ENCODE peak calls at places on chromosome 1, in four cellular contexts. R, Q, V and O are unnamed samples.

GRCh38 chr1:25616080-25616931 is at the start of gene MAN1C1:
- DNase-seq in R (peak), Q (peak), V (no peak), O (peak)

GRCh38 chr1:27592191-27592590 is 11.8 kb downstream of the AHDC1 start:
- DNase-seq in R (no peak), Q (no peak), V (no peak), O (no peak)

GRCh38 chr1:59759156-59759925 is 55.4 kb upstream of the HOOK1 start:
- DNase-seq in R (peak), Q (peak), V (peak), O (peak)

GRCh38 chr1:169814265-169814664 is 19.6 kb upstream of the METTL18 start:
- DNase-seq in R (no peak), Q (no peak), V (no peak), O (no peak)

GRCh38 chr1:232732344-232732910 is 72.8 kb upstream of the MAP10 start:
- DNase-seq in R (no peak), Q (no peak), V (no peak), O (no peak)

GRCh38 chr1:226895644-226896043 is 25.2 kb downstream of the PSEN2 start:
- DNase-seq in R (no peak), Q (no peak), V (no peak), O (no peak)

GRCh38 chr1:246417152-246417812 is 89.8 kb downstream of the SMYD3 start:
- DNase-seq in R (no peak), Q (no peak), V (no peak), O (no peak)

GRCh38 chr1:180571832-180572636 is 13.3 kb downstream of the OVAAL start:
- DNase-seq in R (no peak), Q (no peak), V (no peak), O (no peak)

GRCh38 chr1:160131803-160132565 is 16.4 kb downstream of the ATP1A2 start:
- DNase-seq in R (peak), Q (no peak), V (no peak), O (no peak)

GRCh38 chr1:10943991-10944730 is 68.3 kb upstream of the TARDBP start:
- DNase-seq in R (peak), Q (no peak), V (no peak), O (peak)

GRCh38 chr1:225467193-225468020 is 39.6 kb upstream of the LBR start:
- DNase-seq in R (no peak), Q (no peak), V (peak), O (no peak)

GRCh38 chr1:185375583-185375982 is 58.5 kb upstream of the IVNS1ABP start:
- DNase-seq in R (no peak), Q (no peak), V (no peak), O (no peak)

GRCh38 chr1:4650486-4650885 is 3.9 kb upstream of the AJAP1 start:
- DNase-seq in R (no peak), Q (no peak), V (no peak), O (no peak)

GRCh38 chr1:198019126-198019525 is 102.0 kb downstream of the LHX9 start:
- DNase-seq in R (no peak), Q (no peak), V (no peak), O (no peak)

GRCh38 chr1:102181341-102181740 is 184.6 kb upstream of the OLFM3 start:
- DNase-seq in R (no peak), Q (no peak), V (no peak), O (no peak)

GRCh38 chr1:102183711-102184110 is 187.0 kb upstream of the OLFM3 start:
- DNase-seq in R (no peak), Q (no peak), V (no peak), O (no peak)

GRCh38 chr1:102182603-102183260 is 186.0 kb upstream of the OLFM3 start:
- DNase-seq in R (no peak), Q (no peak), V (no peak), O (no peak)

GRCh38 chr1:102174259-102174863 is 177.6 kb upstream of the OLFM3 start:
- DNase-seq in R (peak), Q (peak), V (no peak), O (peak)

GRCh38 chr1:102178483-102178882 is 181.8 kb upstream of the OLFM3 start:
- DNase-seq in R (no peak), Q (no peak), V (no peak), O (no peak)
- TF ChIP-seq ETV6 in R (no peak), Q (no peak), V (no peak), O (no peak)

GRCh38 chr1:219833214-219833816 is 95.0 kb downstream of the SLC30A10 start:
- DNase-seq in R (no peak), Q (no peak), V (no peak), O (no peak)

GRCh38 chr1:219837994-219838294 is 90.4 kb downstream of the SLC30A10 start:
- DNase-seq in R (no peak), Q (no peak), V (no peak), O (no peak)

GRCh38 chr1:219834247-219834917 is 94.0 kb downstream of the SLC30A10 start:
- DNase-seq in R (no peak), Q (peak), V (no peak), O (no peak)

GRCh38 chr1:219837274-219837993 is 90.9 kb downstream of the SLC30A10 start:
- DNase-seq in R (peak), Q (no peak), V (no peak), O (peak)
- TF ChIP-seq ETV6 in R (no peak), Q (no peak), V (no peak), O (no peak)

GRCh38 chr1:206946261-206946660 is at the start of gene PIGR:
- DNase-seq in R (no peak), Q (no peak), V (no peak), O (no peak)

GRCh38 chr1:206940588-206940936 is 5.7 kb downstream of the PIGR start:
- DNase-seq in R (no peak), Q (no peak), V (no peak), O (no peak)

GRCh38 chr1:206945779-206946178 is 487 bp downstream of the PIGR start:
- DNase-seq in R (no peak), Q (no peak), V (no peak), O (no peak)

GRCh38 chr1:206941766-206942418 is 4.4 kb downstream of the PIGR start:
- DNase-seq in R (no peak), Q (no peak), V (no peak), O (peak)

DNA sequence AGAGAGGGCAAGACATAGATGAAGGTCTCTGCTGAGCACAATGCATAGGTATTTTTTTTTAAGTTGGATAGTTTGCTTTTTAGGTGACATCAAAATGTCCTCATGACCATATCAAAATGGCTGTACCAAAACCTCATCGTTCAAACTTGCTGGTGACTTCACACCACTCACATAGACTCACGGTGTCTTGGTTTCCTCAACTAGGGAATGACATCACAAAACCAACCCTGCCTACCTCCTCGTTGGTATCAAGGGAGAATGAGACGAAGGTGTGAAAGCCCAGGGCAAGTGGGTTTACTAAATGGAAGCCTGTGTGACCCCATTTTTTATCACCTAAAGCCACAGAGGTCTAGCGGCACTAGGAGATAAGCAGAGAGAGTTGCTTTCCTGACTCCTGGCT is 1.6 kb downstream of the PIGR start:
- DNase-seq in R (no peak), Q (no peak), V (no peak), O (peak)
- TF ChIP-seq ETV6 in R (no peak), Q (no peak), V (no peak), O (no peak)

GRCh38 chr1:42552636-42553035 is 89.5 kb downstream of the CCDC30 start:
- DNase-seq in R (no peak), Q (peak), V (no peak), O (no peak)
- TF ChIP-seq ETV6 in R (no peak), Q (no peak), V (no peak), O (no peak)

GRCh38 chr1:33442141-33442540 is 11.2 kb upstream of the PHC2 start:
- DNase-seq in R (no peak), Q (no peak), V (no peak), O (no peak)
- TF ChIP-seq ETV6 in R (no peak), Q (no peak), V (no peak), O (no peak)

DNA sequence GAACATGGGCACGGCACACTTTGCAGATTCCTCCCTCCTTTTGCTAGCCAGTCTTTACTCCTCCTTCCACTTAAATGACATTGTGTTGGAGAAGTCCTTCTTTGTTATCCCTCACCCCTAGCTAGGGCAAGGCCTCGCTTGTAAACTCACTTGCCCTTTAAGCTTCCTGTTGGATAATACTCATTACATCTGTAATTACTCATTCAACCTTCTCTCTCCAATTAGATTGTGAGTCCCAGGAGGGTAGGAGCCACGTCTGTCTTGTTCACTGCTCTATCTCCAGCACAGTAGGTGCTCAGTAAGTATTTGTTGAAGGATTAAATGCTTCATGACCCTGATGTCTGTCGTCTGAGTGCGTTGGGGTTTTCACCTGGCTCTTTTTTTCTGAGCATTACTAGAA is 98.7 kb upstream of the USP24 start:
- DNase-seq in R (no peak), Q (no peak), V (no peak), O (no peak)
- TF ChIP-seq ETV6 in R (no peak), Q (no peak), V (no peak), O (no peak)

GRCh38 chr1:205318231-205318991 is 3.1 kb downstream of the NUAK2 start:
- DNase-seq in R (peak), Q (no peak), V (no peak), O (no peak)
- TF ChIP-seq ETV6 in R (no peak), Q (no peak), V (no peak), O (no peak)

GRCh38 chr1:96559181-96559580 is 162.4 kb upstream of the PTBP2 start:
- DNase-seq in R (no peak), Q (no peak), V (no peak), O (no peak)

GRCh38 chr1:96550014-96550413 is 171.6 kb upstream of the PTBP2 start:
- DNase-seq in R (no peak), Q (no peak), V (no peak), O (no peak)

GRCh38 chr1:96557336-96557735 is 164.2 kb upstream of the PTBP2 start:
- DNase-seq in R (no peak), Q (no peak), V (no peak), O (no peak)

GRCh38 chr1:96559707-96560588 is 161.6 kb upstream of the PTBP2 start:
- DNase-seq in R (no peak), Q (no peak), V (no peak), O (no peak)

DNA sequence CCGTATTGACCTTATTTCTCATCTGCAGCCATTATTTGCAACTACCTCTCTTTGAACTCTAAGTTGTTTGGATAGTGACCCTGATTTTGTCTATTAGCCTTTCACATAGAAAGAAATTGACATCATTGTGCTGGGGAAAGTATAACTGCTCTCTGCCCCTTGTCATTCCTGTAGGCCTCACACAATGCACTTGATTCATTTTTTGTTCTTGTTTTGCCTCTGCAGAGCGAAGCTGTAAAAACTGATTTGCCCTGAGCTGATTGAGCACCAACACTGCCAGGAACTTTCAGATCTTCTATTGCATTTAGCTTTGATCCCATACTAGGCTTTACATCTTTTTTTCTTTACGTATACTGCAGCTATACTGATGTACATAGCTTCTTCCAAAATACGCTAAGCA is 167.2 kb upstream of the PTBP2 start:
- DNase-seq in R (no peak), Q (no peak), V (no peak), O (no peak)
- TF ChIP-seq ETV6 in R (no peak), Q (no peak), V (no peak), O (no peak)

GRCh38 chr1:12549460-12550349 is 68.3 kb downstream of the DHRS3 start:
- DNase-seq in R (peak), Q (peak), V (no peak), O (peak)

GRCh38 chr1:12546771-12547585 is 71.0 kb downstream of the DHRS3 start:
- DNase-seq in R (no peak), Q (no peak), V (no peak), O (no peak)

GRCh38 chr1:12549106-12549459 is 68.9 kb downstream of the DHRS3 start:
- DNase-seq in R (no peak), Q (no peak), V (no peak), O (peak)

GRCh38 chr1:12547586-12548225 is 70.3 kb downstream of the DHRS3 start:
- DNase-seq in R (no peak), Q (peak), V (no peak), O (no peak)

DNA sequence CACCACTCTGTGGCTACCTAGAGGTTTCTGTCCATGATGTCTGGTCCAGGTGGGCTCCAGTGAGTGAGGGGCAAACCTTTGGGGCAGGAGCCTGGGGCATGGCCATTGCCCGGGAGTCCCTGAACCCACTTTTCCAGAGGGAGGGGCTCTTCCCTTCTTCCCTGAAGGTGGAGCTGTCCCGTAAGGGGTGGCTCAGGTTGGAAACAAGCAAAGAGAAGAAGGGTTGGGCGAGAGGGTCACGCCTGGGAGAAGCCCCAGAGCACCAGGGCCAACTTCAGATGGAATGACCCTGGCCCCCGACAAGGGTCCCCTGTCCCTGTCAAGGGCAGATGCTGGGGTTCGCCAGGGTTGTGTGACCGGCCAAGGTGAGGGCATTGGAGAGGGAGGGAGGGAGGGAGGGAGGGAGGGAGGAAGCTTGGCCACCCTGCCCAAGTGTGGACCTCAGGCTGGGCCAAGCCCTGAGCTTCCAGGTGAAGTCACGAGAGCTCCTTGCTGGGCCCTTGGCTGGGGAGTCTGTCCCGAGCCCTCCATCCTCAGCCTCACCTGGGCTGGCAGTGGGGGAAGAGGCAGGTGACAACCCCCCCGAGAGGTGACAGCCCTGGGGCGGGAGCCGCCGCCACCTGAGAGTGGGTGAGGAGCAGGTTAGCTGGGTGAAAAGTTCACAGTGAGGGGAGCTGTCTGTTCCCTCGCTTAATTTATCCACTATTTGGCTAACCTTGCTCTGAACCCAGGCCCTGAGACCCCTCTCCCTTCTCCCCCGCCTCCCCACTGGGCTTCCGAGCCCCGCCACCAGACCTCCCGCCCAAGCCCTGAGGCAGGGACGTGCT is 69.5 kb downstream of the DHRS3 start:
- DNase-seq in R (no peak), Q (peak), V (no peak), O (no peak)
- TF ChIP-seq ETV6 in R (no peak), Q (no peak), V (no peak), O (no peak)

GRCh38 chr1:33306061-33306460 is 14.8 kb downstream of the A3GALT2 start:
- DNase-seq in R (no peak), Q (no peak), V (no peak), O (no peak)
- TF ChIP-seq ETV6 in R (no peak), Q (no peak), V (no peak), O (no peak)